ENCODE peak calls at places on chromosome 1, in five cellular contexts. H is sigmoid colon, R is uterus, K is K562, P is NB4. S is an unnamed sample.
A peak's percentile ranks its signal among the peaks of the same experiment; 100 is the strongest.

GRCh38 chr1:225611537-225612223 is 41.2 kb downstream of the ENAH start:
- DNase-seq in H (no peak), R (no peak), P (no peak), K (no peak), S (no peak)

GRCh38 chr1:210236386-210236839 is 3.8 kb downstream of the SERTAD4 start:
- DNase-seq in K (no peak), P (no peak), R (no peak), H (no peak), S (no peak)

GRCh38 chr1:24309762-24310485 is 9.2 kb upstream of the GRHL3 start:
- DNase-seq in K (no peak), R (no peak), P (no peak), H (no peak), S (no peak)

GRCh38 chr1:98101364-98101763 is 180.5 kb upstream of the DPYD start:
- DNase-seq in P (no peak), K (no peak), H (no peak), R (no peak), S (no peak)

GRCh38 chr1:167095368-167095767 is 1.5 kb downstream of the STYXL2 start:
- DNase-seq in H (no peak), K (no peak), R (no peak), P (no peak), S (no peak)

GRCh38 chr1:207173396-207173795 is 69.4 kb downstream of the C4BPA start:
- DNase-seq in P (no peak), K (no peak), R (no peak), H (no peak), S (no peak)

GRCh38 chr1:93499533-93499932 is 51.6 kb downstream of the FNBP1L start:
- DNase-seq in H (no peak), R (no peak), P (no peak), K (no peak), S (no peak)

GRCh38 chr1:85621430-85621829 is 40.9 kb downstream of the CCN1 start:
- DNase-seq in K (no peak), R (no peak), P (no peak), H (no peak), S (no peak)

GRCh38 chr1:8349961-8350360 is 32.0 kb downstream of the SLC45A1 start:
- DNase-seq in R (peak; percentile 75), H (peak; percentile 89), P (no peak), K (no peak), S (no peak)

GRCh38 chr1:30265127-30266070 is 458.0 kb downstream of the MATN1 start:
- DNase-seq in R (no peak), H (peak; percentile 40), P (no peak), K (no peak), S (no peak)

GRCh38 chr1:24266398-24266941 is 52.7 kb upstream of the GRHL3 start:
- DNase-seq in K (no peak), P (peak; percentile 35), R (no peak), H (no peak), S (no peak)

GRCh38 chr1:180988221-180988826 is 34.3 kb downstream of the STX6 start:
- DNase-seq in R (no peak), P (no peak), K (no peak), H (no peak), S (no peak)

GRCh38 chr1:36172983-36173382 is 17.0 kb downstream of the MAP7D1 start:
- DNase-seq in P (no peak), R (no peak), K (no peak), H (no peak), S (no peak)

GRCh38 chr1:59672851-59673574 is 141.7 kb upstream of the HOOK1 start:
- DNase-seq in K (no peak), H (no peak), R (no peak), P (peak; percentile 51), S (no peak)

GRCh38 chr1:37161171-37161570 is 126.9 kb upstream of the GRIK3 start:
- DNase-seq in K (no peak), R (no peak), P (no peak), H (no peak), S (no peak)

GRCh38 chr1:214551052-214551435 is 358 bp downstream of the PTPN14 start:
- DNase-seq in H (peak; percentile 81), P (no peak), K (no peak), R (peak; percentile 63), S (no peak)

GRCh38 chr1:214076341-214077035 is 88.7 kb downstream of the PROX1 start:
- DNase-seq in R (no peak), P (no peak), K (no peak), H (no peak), S (no peak)

GRCh38 chr1:246608616-246609376 is 42.5 kb downstream of the CNST start:
- DNase-seq in P (peak; percentile 87), H (peak; percentile 82), R (peak; percentile 39), K (no peak), S (peak; percentile 12)

GRCh38 chr1:3981261-3981660 is 81.2 kb upstream of the C1orf174 start:
- DNase-seq in R (no peak), K (no peak), P (no peak), H (no peak), S (no peak)

GRCh38 chr1:157203166-157203565 is 65.0 kb upstream of the ETV3 start:
- DNase-seq in P (no peak), H (no peak), K (no peak), R (no peak), S (no peak)

GRCh38 chr1:151290709-151291303 is 8.7 kb downstream of the ZNF687 start:
- DNase-seq in K (no peak), H (no peak), P (peak; percentile 61), R (no peak), S (no peak)

GRCh38 chr1:179029293-179029692 is 3.6 kb downstream of the FAM20B start:
- DNase-seq in K (no peak), P (no peak), R (no peak), H (no peak), S (peak; percentile 68)

GRCh38 chr1:107963601-107964396 is 1.2 kb downstream of the VAV3 start:
- DNase-seq in P (peak; percentile 69), K (no peak), R (no peak), H (peak; percentile 59), S (peak; percentile 33)

GRCh38 chr1:168637350-168637991 is 61.1 kb downstream of the XCL1 start:
- DNase-seq in R (no peak), P (peak; percentile 61), H (no peak), K (peak; percentile 72), S (peak; percentile 60)

GRCh38 chr1:97332716-97333115 is 588.1 kb downstream of the DPYD start:
- DNase-seq in K (no peak), R (no peak), H (no peak), P (no peak), S (no peak)

GRCh38 chr1:6209661-6210605 is 4.0 kb downstream of the RNF207 start:
- DNase-seq in P (peak; percentile 49), H (no peak), K (peak; percentile 38), R (no peak), S (peak; percentile 37)

GRCh38 chr1:60132985-60133673 is 59.6 kb upstream of the C1orf87 start:
- DNase-seq in H (no peak), P (peak; percentile 50), K (no peak), R (no peak), S (no peak)

GRCh38 chr1:211517006-211517405 is 25.0 kb upstream of the RD3 start:
- DNase-seq in K (peak; percentile 35), H (no peak), R (no peak), P (peak; percentile 55), S (no peak)

DNA sequence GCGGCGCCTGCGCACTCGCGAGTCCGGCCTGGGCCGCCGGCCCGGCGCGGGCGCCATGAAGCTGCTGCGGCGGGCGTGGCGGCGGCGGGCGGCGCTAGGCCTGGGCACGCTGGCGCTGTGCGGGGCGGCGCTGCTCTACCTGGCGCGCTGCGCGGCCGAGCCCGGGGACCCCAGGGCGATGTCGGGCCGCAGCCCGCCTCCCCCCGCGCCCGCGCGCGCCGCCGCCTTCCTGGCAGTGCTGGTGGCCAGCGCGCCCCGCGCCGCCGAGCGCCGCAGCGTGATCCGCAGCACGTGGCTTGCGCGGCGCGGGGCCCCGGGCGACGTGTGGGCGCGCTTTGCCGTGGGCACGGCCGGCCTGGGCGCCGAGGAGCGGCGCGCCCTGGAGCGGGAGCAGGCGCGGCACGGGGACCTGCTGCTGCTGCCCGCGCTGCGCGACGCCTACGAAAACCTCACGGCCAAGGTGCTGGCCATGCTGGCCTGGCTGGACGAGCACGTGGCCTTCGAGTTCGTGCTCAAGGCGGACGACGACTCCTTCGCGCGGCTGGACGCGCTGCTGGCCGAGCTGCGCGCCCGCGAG is at the start of gene B3GALT6:
- DNase-seq in K (no peak), P (no peak), R (no peak), H (no peak), S (no peak)
- TF ChIP-seq POLR2A in K (no peak), P (peak; percentile 39), R (peak; percentile 40), H (no peak), S (no peak)

DNA sequence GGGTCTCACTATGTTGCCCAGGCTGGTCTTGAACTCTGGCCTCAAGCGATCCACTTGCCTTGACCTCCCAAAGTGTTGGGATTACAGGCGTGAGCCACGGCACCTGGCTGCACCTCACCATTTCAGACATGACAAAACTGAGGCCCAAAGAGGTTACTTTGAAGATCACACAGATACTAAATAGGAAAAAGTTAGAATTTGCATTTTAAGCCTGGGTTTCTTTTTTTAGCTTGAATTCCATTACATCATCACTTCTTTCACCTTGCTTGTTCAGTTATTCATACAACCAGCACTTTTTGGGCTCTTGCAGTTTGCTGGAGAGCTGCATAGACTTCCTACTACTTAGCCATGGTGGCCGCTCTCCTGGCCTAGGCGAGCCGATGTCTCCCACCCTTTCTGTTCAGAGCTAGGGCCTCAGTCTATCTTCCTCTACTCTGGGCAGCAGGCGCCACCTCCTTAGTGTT is 16.3 kb upstream of the CD2 start:
- DNase-seq in K (no peak), P (no peak), R (no peak), H (no peak), S (no peak)
- TF ChIP-seq POLR2A in K (no peak), P (no peak), R (no peak), H (no peak), S (no peak)

GRCh38 chr1:1231400-1232223 is at the start of gene SDF4:
- DNase-seq in P (peak; percentile 97), H (peak; percentile 98), R (peak; percentile 97), K (peak; percentile 100), S (peak; percentile 98)
- TF ChIP-seq POLR2A in P (peak; percentile 69), H (peak; percentile 47), R (peak; percentile 51), K (peak; percentile 91), S (peak; percentile 75)

GRCh38 chr1:52672946-52673345 is 25.2 kb downstream of the COA7 start:
- DNase-seq in P (no peak), K (no peak), R (no peak), H (no peak), S (no peak)
- TF ChIP-seq POLR2A in P (no peak), K (no peak), R (no peak), H (no peak), S (no peak)

GRCh38 chr1:74731399-74732052 is 1.3 kb downstream of the CRYZ start:
- DNase-seq in K (peak; percentile 66), H (no peak), R (no peak), P (peak; percentile 2), S (peak; percentile 70)

GRCh38 chr1:74737360-74737759 is 4.4 kb downstream of the TYW3 start:
- DNase-seq in R (no peak), P (no peak), K (no peak), H (no peak), S (no peak)

GRCh38 chr1:74729741-74730478 is 2.9 kb downstream of the CRYZ start:
- DNase-seq in R (no peak), P (no peak), H (no peak), K (peak; percentile 51), S (peak; percentile 15)

GRCh38 chr1:74733616-74734484 is 898 bp downstream of the TYW3 start:
- DNase-seq in P (peak; percentile 81), H (no peak), R (no peak), K (peak; percentile 53), S (peak; percentile 84)

GRCh38 chr1:74732960-74733615 is at the start of the genes CRYZ and TYW3:
- DNase-seq in P (peak; percentile 93), K (peak; percentile 69), H (peak; percentile 92), R (peak; percentile 91), S (peak; percentile 91)
- TF ChIP-seq POLR2A in P (peak; percentile 62), K (peak; percentile 92), H (no peak), R (peak; percentile 46), S (peak; percentile 79)

GRCh38 chr1:173714759-173715537 is at the start of gene KLHL20:
- DNase-seq in K (peak; percentile 72), R (peak; percentile 77), H (peak; percentile 89), P (peak; percentile 92), S (peak; percentile 94)
- TF ChIP-seq POLR2A in K (peak; percentile 98), R (peak; percentile 47), H (peak; percentile 51), P (peak; percentile 77), S (peak; percentile 97)